ENCODE peak calls at places on chromosomes 3 and 15, in ten cellular contexts. Q, Y, U, I, F, H, A, Z, W and N are unnamed samples.

GRCh38 chr3:171971919-171972526 is 67.4 kb upstream of the FNDC3B start:
- DNase-seq in I (no peak), W (no peak), Y (no peak), Q (no peak), H (no peak), U (no peak), F (no peak), A (no peak), Z (no peak), N (no peak)

GRCh38 chr15:76168237-76168984 is 108.6 kb downstream of the TMEM266 start:
- DNase-seq in U (no peak), F (no peak), Z (no peak), I (no peak), Y (no peak), W (no peak), Q (no peak), H (no peak), A (no peak), N (no peak)

GRCh38 chr3:105953831-105954230 is 85.0 kb upstream of the CBLB start:
- DNase-seq in Y (no peak), H (peak; percentile 25), Q (no peak), W (no peak), F (no peak), A (no peak), I (no peak), U (no peak), Z (no peak), N (no peak)

GRCh38 chr15:74543043-74543422 is 2.0 kb downstream of the ARID3B start:
- DNase-seq in I (no peak), A (no peak), F (no peak), H (no peak), Y (no peak), U (no peak), W (no peak), Z (no peak), Q (no peak), N (no peak)

GRCh38 chr3:20340324-20340928 is 154.4 kb upstream of the SGO1 start:
- DNase-seq in H (peak; percentile 68), Y (peak; percentile 78), W (peak; percentile 72), U (peak; percentile 28), Z (peak; percentile 66), A (peak; percentile 79), I (peak; percentile 82), Q (peak; percentile 41), F (peak; percentile 84), N (peak; percentile 25)

GRCh38 chr3:195241592-195242355 is 29.2 kb downstream of the XXYLT1 start:
- DNase-seq in W (no peak), Z (peak; percentile 13), Y (no peak), Q (no peak), I (no peak), A (no peak), U (no peak), H (no peak), F (no peak), N (no peak)

GRCh38 chr15:69760890-69761568 is 308.4 kb downstream of the RPLP1 start:
- DNase-seq in W (peak; percentile 86), Z (peak; percentile 83), H (peak; percentile 98), A (peak; percentile 32), Y (peak; percentile 79), Q (peak; percentile 10), I (no peak), U (peak; percentile 39), F (peak; percentile 29), N (peak; percentile 38)

GRCh38 chr3:30548605-30549004 is 57.8 kb upstream of the TGFBR2 start:
- DNase-seq in U (no peak), F (no peak), Y (no peak), I (peak; percentile 7), A (peak; percentile 28), W (peak; percentile 13), H (no peak), Q (no peak), Z (no peak), N (peak; percentile 17)

GRCh38 chr15:86231864-86232801 is 152.5 kb downstream of the AGBL1 start:
- DNase-seq in W (peak; percentile 48), Q (no peak), Y (no peak), A (peak; percentile 3), Z (no peak), H (peak; percentile 37), F (peak; percentile 36), U (peak; percentile 6), I (peak; percentile 47), N (peak; percentile 19)

GRCh38 chr15:40769310-40770146 is at the start of gene C15orf62:
- DNase-seq in I (no peak), A (no peak), F (peak; percentile 68), W (peak; percentile 80), H (peak; percentile 85), Q (no peak), Y (peak; percentile 72), Z (peak; percentile 79), U (peak; percentile 88), N (peak; percentile 87)

GRCh38 chr3:30723211-30723610 is 116.8 kb downstream of the TGFBR2 start:
- DNase-seq in F (no peak), H (no peak), U (no peak), W (no peak), A (no peak), I (no peak), Z (no peak), Y (no peak), Q (no peak), N (no peak)

GRCh38 chr3:149382518-149382917 is 5.1 kb upstream of the TM4SF1 start:
- DNase-seq in Q (no peak), I (no peak), F (no peak), H (no peak), W (no peak), Z (no peak), Y (no peak), U (no peak), A (no peak), N (no peak)

GRCh38 chr3:31895471-31895870 is 85.6 kb downstream of the OSBPL10 start:
- DNase-seq in U (no peak), H (no peak), Z (no peak), F (no peak), Q (no peak), W (no peak), Y (no peak), I (no peak), A (no peak), N (no peak)

GRCh38 chr3:143769663-143770062 is 78.6 kb downstream of the SLC9A9 start:
- DNase-seq in H (no peak), F (no peak), Z (no peak), U (no peak), I (no peak), A (no peak), Y (no peak), W (no peak), Q (no peak), N (no peak)

GRCh38 chr3:113495035-113495434 is 19.9 kb downstream of the SPICE1 start:
- DNase-seq in I (peak; percentile 19), Q (peak; percentile 13), U (no peak), F (no peak), H (peak; percentile 44), Z (no peak), Y (no peak), W (peak; percentile 26), A (peak; percentile 41), N (peak; percentile 12)

GRCh38 chr15:90441011-90441410 is 53.0 kb downstream of the IQGAP1 start:
- DNase-seq in U (no peak), A (no peak), Y (no peak), W (no peak), I (no peak), Q (no peak), Z (no peak), F (no peak), H (no peak), N (no peak)

GRCh38 chr3:71066356-71066755 is 517.2 kb downstream of the FOXP1 start:
- DNase-seq in A (no peak), U (no peak), H (peak; percentile 64), F (no peak), I (no peak), Y (no peak), Q (no peak), Z (peak; percentile 42), W (peak; percentile 43), N (no peak)

GRCh38 chr3:193190387-193190786 is 50.6 kb upstream of the PLAAT1 start:
- DNase-seq in Y (no peak), F (peak; percentile 7), Z (peak; percentile 22), A (peak; percentile 29), I (peak; percentile 51), W (no peak), U (peak; percentile 16), H (peak; percentile 58), Q (peak; percentile 21), N (peak; percentile 27)

GRCh38 chr3:195905970-195906864 is 2.1 kb downstream of the TNK2 start:
- DNase-seq in Z (no peak), F (no peak), Q (no peak), W (no peak), Y (no peak), A (no peak), U (no peak), I (no peak), H (peak; percentile 75), N (no peak)

GRCh38 chr3:46163551-46163981 is 44.5 kb downstream of the CCR1 start:
- DNase-seq in H (peak; percentile 67), U (no peak), Q (no peak), I (no peak), W (no peak), Y (no peak), A (peak; percentile 88), Z (no peak), F (no peak), N (no peak)

GRCh38 chr3:15781131-15781530 is 16.6 kb downstream of the ANKRD28 start:
- DNase-seq in Z (no peak), F (no peak), Q (no peak), I (no peak), Y (no peak), A (no peak), W (no peak), U (no peak), H (no peak), N (no peak)

GRCh38 chr3:72380193-72380592 is 468.1 kb downstream of the SHQ1 start:
- DNase-seq in I (no peak), H (peak; percentile 10), Q (no peak), W (no peak), U (peak; percentile 43), A (no peak), Z (no peak), F (peak; percentile 28), Y (no peak), N (no peak)

GRCh38 chr15:91909574-91909973 is 56.1 kb downstream of the SLCO3A1 start:
- DNase-seq in Z (no peak), A (no peak), I (no peak), H (no peak), Y (no peak), W (no peak), U (no peak), F (no peak), Q (no peak), N (no peak)

GRCh38 chr3:46472056-46472455 is 7.4 kb upstream of the LTF start:
- DNase-seq in U (no peak), Q (no peak), F (no peak), W (no peak), H (no peak), Y (no peak), A (no peak), Z (no peak), I (no peak), N (no peak)

GRCh38 chr3:35950045-35950444 is 310.7 kb downstream of the ARPP21 start:
- DNase-seq in I (no peak), H (no peak), Y (no peak), Q (no peak), U (no peak), F (no peak), Z (no peak), A (no peak), W (no peak), N (no peak)

GRCh38 chr3:47428585-47429145 is 47.1 kb downstream of the SCAP start:
- DNase-seq in H (no peak), Z (no peak), Y (no peak), U (no peak), W (no peak), F (no peak), A (no peak), I (no peak), Q (no peak), N (no peak)

GRCh38 chr3:27312044-27312668 is 57.0 kb downstream of the NEK10 start:
- DNase-seq in A (peak; percentile 59), Z (no peak), W (no peak), F (no peak), I (peak; percentile 14), H (peak; percentile 79), Y (no peak), U (peak; percentile 19), Q (peak; percentile 25), N (peak; percentile 41)

GRCh38 chr3:72052841-72053409 is 268.0 kb upstream of the PROK2 start:
- DNase-seq in H (no peak), I (no peak), A (no peak), Y (no peak), F (no peak), W (no peak), Z (no peak), Q (no peak), U (no peak), N (no peak)